ENCODE peak calls at places on chromosomes 3 and 15, in seven cellular contexts. One of them, this sample, is unnamed.

GRCh38 chr3:145857956-145858355 is 303.0 kb downstream of the PLOD2 start:
- DNase-seq in activated T-helper 1 cell treated with Interleukin-2 at 50 U/mL for 16 hours: no peak
- DNase-seq in Right ventricle myocardium superior: no peak
- DNase-seq in H54: no peak
- DNase-seq in NCI-H510A: no peak
- DNase-seq in endothelial cell: no peak
- DNase-seq in natural killer cell: no peak
- DNase-seq in this sample: no peak

GRCh38 chr3:155391104-155391503 is 97.6 kb upstream of the STRIT1 start:
- DNase-seq in H54: no peak
- DNase-seq in activated T-helper 1 cell treated with Interleukin-2 at 50 U/mL for 16 hours: no peak
- DNase-seq in NCI-H510A: no peak
- DNase-seq in endothelial cell: no peak
- DNase-seq in natural killer cell: no peak
- DNase-seq in Right ventricle myocardium superior: no peak
- DNase-seq in this sample: peak; percentile 63

GRCh38 chr3:129560931-129561594 is 18.1 kb downstream of the H1-8 start:
- DNase-seq in Right ventricle myocardium superior: peak; percentile 93
- DNase-seq in activated T-helper 1 cell treated with Interleukin-2 at 50 U/mL for 16 hours: no peak
- DNase-seq in H54: peak; percentile 92
- DNase-seq in endothelial cell: no peak
- DNase-seq in NCI-H510A: no peak
- DNase-seq in natural killer cell: no peak
- DNase-seq in this sample: no peak

GRCh38 chr15:83899670-83900069 is 245.7 kb downstream of the ADAMTSL3 start:
- DNase-seq in H54: no peak
- DNase-seq in Right ventricle myocardium superior: no peak
- DNase-seq in natural killer cell: no peak
- DNase-seq in endothelial cell: no peak
- DNase-seq in NCI-H510A: no peak
- DNase-seq in activated T-helper 1 cell treated with Interleukin-2 at 50 U/mL for 16 hours: no peak
- DNase-seq in this sample: no peak

GRCh38 chr3:51717446-51717845 is 10.6 kb downstream of the GRM2 start:
- DNase-seq in activated T-helper 1 cell treated with Interleukin-2 at 50 U/mL for 16 hours: no peak
- DNase-seq in H54: peak; percentile 1
- DNase-seq in endothelial cell: no peak
- DNase-seq in natural killer cell: no peak
- DNase-seq in NCI-H510A: no peak
- DNase-seq in Right ventricle myocardium superior: no peak
- DNase-seq in this sample: no peak

GRCh38 chr15:74901612-74902063 is 5.0 kb downstream of the FAM219B start:
- DNase-seq in NCI-H510A: no peak
- DNase-seq in H54: peak; percentile 51
- DNase-seq in activated T-helper 1 cell treated with Interleukin-2 at 50 U/mL for 16 hours: peak; percentile 42
- DNase-seq in Right ventricle myocardium superior: peak; percentile 51
- DNase-seq in endothelial cell: peak; percentile 47
- DNase-seq in natural killer cell: peak; percentile 44
- DNase-seq in this sample: no peak

GRCh38 chr15:37220949-37221670 is 120.8 kb upstream of the MEIS2 start:
- DNase-seq in NCI-H510A: no peak
- DNase-seq in H54: no peak
- DNase-seq in natural killer cell: no peak
- DNase-seq in Right ventricle myocardium superior: no peak
- DNase-seq in activated T-helper 1 cell treated with Interleukin-2 at 50 U/mL for 16 hours: no peak
- DNase-seq in endothelial cell: no peak
- DNase-seq in this sample: no peak

GRCh38 chr3:194686816-194687637 is 1.3 kb downstream of the FAM43A start:
- DNase-seq in endothelial cell: peak; percentile 25
- DNase-seq in H54: no peak
- DNase-seq in natural killer cell: peak; percentile 37
- DNase-seq in NCI-H510A: peak; percentile 37
- DNase-seq in activated T-helper 1 cell treated with Interleukin-2 at 50 U/mL for 16 hours: no peak
- DNase-seq in Right ventricle myocardium superior: peak; percentile 84
- DNase-seq in this sample: no peak

GRCh38 chr3:20776717-20777116 is 590.7 kb upstream of the SGO1 start:
- DNase-seq in NCI-H510A: no peak
- DNase-seq in Right ventricle myocardium superior: no peak
- DNase-seq in activated T-helper 1 cell treated with Interleukin-2 at 50 U/mL for 16 hours: no peak
- DNase-seq in H54: no peak
- DNase-seq in endothelial cell: no peak
- DNase-seq in natural killer cell: no peak
- DNase-seq in this sample: no peak

This sample was measured in HFF-Myc.